ENCODE peak calls at places on chromosomes 2 and 18, in nine cellular contexts. One of them, this sample, is unnamed.
A peak's percentile ranks its signal among the peaks of the same experiment; 100 is the strongest.

GRCh38 chr2:46873632-46874068 is 42.0 kb downstream of the MCFD2 start:
- DNase-seq in GM12864: no peak
- DNase-seq in psoas muscle: peak; percentile 77
- DNase-seq in Panc1: peak; percentile 89
- DNase-seq in fibroblast of pulmonary artery: peak; percentile 94
- DNase-seq in AG10803: peak; percentile 96
- DNase-seq in astrocyte of the spinal cord: peak; percentile 96
- DNase-seq in GM12865: no peak
- DNase-seq in mesenchymal stem cell: peak; percentile 96
- DNase-seq in this sample: peak; percentile 97

GRCh38 chr2:198471291-198471690 is 666.9 kb downstream of the PLCL1 start:
- DNase-seq in GM12864: no peak
- DNase-seq in psoas muscle: no peak
- DNase-seq in Panc1: no peak
- DNase-seq in fibroblast of pulmonary artery: no peak
- DNase-seq in AG10803: no peak
- DNase-seq in astrocyte of the spinal cord: no peak
- DNase-seq in GM12865: no peak
- DNase-seq in mesenchymal stem cell: no peak
- DNase-seq in this sample: no peak

GRCh38 chr18:79875531-79875919 is 75.9 kb downstream of the SLC66A2 start:
- DNase-seq in GM12864: no peak
- DNase-seq in psoas muscle: no peak
- DNase-seq in Panc1: no peak
- DNase-seq in fibroblast of pulmonary artery: no peak
- DNase-seq in AG10803: no peak
- DNase-seq in astrocyte of the spinal cord: no peak
- DNase-seq in GM12865: no peak
- DNase-seq in mesenchymal stem cell: no peak
- DNase-seq in this sample: no peak

GRCh38 chr2:227888289-227888688 is 16.9 kb downstream of the DAW1 start:
- DNase-seq in GM12864: no peak
- DNase-seq in psoas muscle: no peak
- DNase-seq in Panc1: no peak
- DNase-seq in fibroblast of pulmonary artery: no peak
- DNase-seq in AG10803: no peak
- DNase-seq in astrocyte of the spinal cord: no peak
- DNase-seq in GM12865: no peak
- DNase-seq in mesenchymal stem cell: no peak
- DNase-seq in this sample: peak; percentile 18

GRCh38 chr2:215434447-215435260 is 1.2 kb downstream of the FN1 start:
- DNase-seq in GM12864: no peak
- DNase-seq in psoas muscle: no peak
- DNase-seq in Panc1: no peak
- DNase-seq in fibroblast of pulmonary artery: peak; percentile 61
- DNase-seq in AG10803: peak; percentile 28
- DNase-seq in astrocyte of the spinal cord: peak; percentile 38
- DNase-seq in GM12865: no peak
- DNase-seq in mesenchymal stem cell: no peak
- DNase-seq in this sample: peak; percentile 28

GRCh38 chr2:74548285-74548918 is 5.3 kb downstream of the LOXL3 start:
- DNase-seq in GM12864: no peak
- DNase-seq in psoas muscle: no peak
- DNase-seq in Panc1: no peak
- DNase-seq in fibroblast of pulmonary artery: no peak
- DNase-seq in AG10803: no peak
- DNase-seq in astrocyte of the spinal cord: peak; percentile 9
- DNase-seq in GM12865: no peak
- DNase-seq in mesenchymal stem cell: no peak
- DNase-seq in this sample: no peak

GRCh38 chr2:167827352-167828097 is 419.9 kb downstream of the STK39 start:
- DNase-seq in GM12864: no peak
- DNase-seq in psoas muscle: no peak
- DNase-seq in Panc1: no peak
- DNase-seq in fibroblast of pulmonary artery: no peak
- DNase-seq in AG10803: no peak
- DNase-seq in astrocyte of the spinal cord: no peak
- DNase-seq in GM12865: no peak
- DNase-seq in mesenchymal stem cell: no peak
- DNase-seq in this sample: no peak

GRCh38 chr2:38600242-38600891 is 2.4 kb downstream of the HNRNPLL start:
- DNase-seq in GM12864: no peak
- DNase-seq in psoas muscle: no peak
- DNase-seq in Panc1: no peak
- DNase-seq in fibroblast of pulmonary artery: peak; percentile 32
- DNase-seq in AG10803: peak; percentile 8
- DNase-seq in astrocyte of the spinal cord: no peak
- DNase-seq in GM12865: no peak
- DNase-seq in mesenchymal stem cell: peak; percentile 49
- DNase-seq in this sample: peak; percentile 21

GRCh38 chr2:135052997-135053474 is 944 bp downstream of the RAB3GAP1 start:
- DNase-seq in GM12864: peak; percentile 39
- DNase-seq in psoas muscle: no peak
- DNase-seq in Panc1: no peak
- DNase-seq in fibroblast of pulmonary artery: peak; percentile 10
- DNase-seq in AG10803: peak; percentile 29
- DNase-seq in astrocyte of the spinal cord: no peak
- DNase-seq in GM12865: peak; percentile 65
- DNase-seq in mesenchymal stem cell: no peak
- DNase-seq in this sample: no peak

GRCh38 chr2:26745609-26746327 is 18.3 kb upstream of the SLC35F6 start:
- DNase-seq in GM12864: peak; percentile 45
- DNase-seq in psoas muscle: peak; percentile 82
- DNase-seq in Panc1: peak; percentile 64
- DNase-seq in fibroblast of pulmonary artery: peak; percentile 86
- DNase-seq in AG10803: peak; percentile 71
- DNase-seq in astrocyte of the spinal cord: peak; percentile 70
- DNase-seq in GM12865: peak; percentile 84
- DNase-seq in mesenchymal stem cell: peak; percentile 77
- DNase-seq in this sample: peak; percentile 86

GRCh38 chr2:168663993-168664392 is 138.4 kb upstream of the NOSTRIN start:
- DNase-seq in GM12864: no peak
- DNase-seq in psoas muscle: no peak
- DNase-seq in Panc1: no peak
- DNase-seq in fibroblast of pulmonary artery: peak; percentile 22
- DNase-seq in AG10803: no peak
- DNase-seq in astrocyte of the spinal cord: peak; percentile 47
- DNase-seq in GM12865: no peak
- DNase-seq in mesenchymal stem cell: peak; percentile 28
- DNase-seq in this sample: no peak

GRCh38 chr2:178836807-178837206 is 29.6 kb upstream of the TTN start:
- DNase-seq in GM12864: no peak
- DNase-seq in psoas muscle: no peak
- DNase-seq in Panc1: no peak
- DNase-seq in fibroblast of pulmonary artery: no peak
- DNase-seq in AG10803: no peak
- DNase-seq in astrocyte of the spinal cord: no peak
- DNase-seq in GM12865: no peak
- DNase-seq in mesenchymal stem cell: no peak
- DNase-seq in this sample: no peak

GRCh38 chr2:98088261-98088660 is 1.3 kb downstream of the VWA3B start:
- DNase-seq in GM12864: no peak
- DNase-seq in psoas muscle: no peak
- DNase-seq in Panc1: no peak
- DNase-seq in fibroblast of pulmonary artery: no peak
- DNase-seq in AG10803: no peak
- DNase-seq in astrocyte of the spinal cord: no peak
- DNase-seq in GM12865: peak; percentile 12
- DNase-seq in mesenchymal stem cell: no peak
- DNase-seq in this sample: no peak

GRCh38 chr2:126657146-126657635 is 1.2 kb downstream of the GYPC start:
- DNase-seq in GM12864: no peak
- DNase-seq in psoas muscle: peak; percentile 73
- DNase-seq in Panc1: no peak
- DNase-seq in fibroblast of pulmonary artery: peak; percentile 95
- DNase-seq in AG10803: peak; percentile 92
- DNase-seq in astrocyte of the spinal cord: peak; percentile 95
- DNase-seq in GM12865: peak; percentile 62
- DNase-seq in mesenchymal stem cell: peak; percentile 99
- DNase-seq in this sample: peak; percentile 4

GRCh38 chr2:219688560-219689445 is 61.4 kb downstream of the SLC4A3 start:
- DNase-seq in GM12864: no peak
- DNase-seq in psoas muscle: no peak
- DNase-seq in Panc1: no peak
- DNase-seq in fibroblast of pulmonary artery: peak; percentile 78
- DNase-seq in AG10803: peak; percentile 98
- DNase-seq in astrocyte of the spinal cord: peak; percentile 86
- DNase-seq in GM12865: no peak
- DNase-seq in mesenchymal stem cell: peak; percentile 80
- DNase-seq in this sample: peak; percentile 96

GRCh38 chr2:232400244-232401015 is 6.2 kb upstream of the ALPG start:
- DNase-seq in GM12864: no peak
- DNase-seq in psoas muscle: no peak
- DNase-seq in Panc1: no peak
- DNase-seq in fibroblast of pulmonary artery: no peak
- DNase-seq in AG10803: no peak
- DNase-seq in astrocyte of the spinal cord: no peak
- DNase-seq in GM12865: no peak
- DNase-seq in mesenchymal stem cell: no peak
- DNase-seq in this sample: no peak

GRCh38 chr2:108607706-108608301 is 73.5 kb downstream of the LIMS1 start:
- DNase-seq in GM12864: no peak
- DNase-seq in psoas muscle: no peak
- DNase-seq in Panc1: no peak
- DNase-seq in fibroblast of pulmonary artery: peak; percentile 73
- DNase-seq in AG10803: peak; percentile 31
- DNase-seq in astrocyte of the spinal cord: peak; percentile 60
- DNase-seq in GM12865: peak; percentile 72
- DNase-seq in mesenchymal stem cell: peak; percentile 64
- DNase-seq in this sample: peak; percentile 60

GRCh38 chr2:216649573-216649972 is 16.4 kb downstream of the IGFBP2 start:
- DNase-seq in GM12864: no peak
- DNase-seq in psoas muscle: no peak
- DNase-seq in Panc1: no peak
- DNase-seq in fibroblast of pulmonary artery: no peak
- DNase-seq in AG10803: no peak
- DNase-seq in astrocyte of the spinal cord: no peak
- DNase-seq in GM12865: no peak
- DNase-seq in mesenchymal stem cell: no peak
- DNase-seq in this sample: no peak

GRCh38 chr18:35231052-35231451 is 9.8 kb upstream of the ZNF397 start:
- DNase-seq in GM12864: peak; percentile 48
- DNase-seq in psoas muscle: peak; percentile 73
- DNase-seq in Panc1: peak; percentile 62
- DNase-seq in fibroblast of pulmonary artery: peak; percentile 84
- DNase-seq in AG10803: peak; percentile 63
- DNase-seq in astrocyte of the spinal cord: peak; percentile 69
- DNase-seq in GM12865: peak; percentile 84
- DNase-seq in mesenchymal stem cell: peak; percentile 81
- DNase-seq in this sample: peak; percentile 58
- H3K4me3 ChIP-seq in GM12864: no peak overlapping the region
- H3K4me3 ChIP-seq in psoas muscle: peak overlapping the region; percentile 49
- H3K4me3 ChIP-seq in Panc1: no peak overlapping the region
- H3K4me3 ChIP-seq in fibroblast of pulmonary artery: no peak overlapping the region
- H3K4me3 ChIP-seq in AG10803: peak overlapping the region; percentile 11
- H3K4me3 ChIP-seq in astrocyte of the spinal cord: peak overlapping the region; percentile 26
- H3K4me3 ChIP-seq in GM12865: peak overlapping the region; percentile 28
- H3K4me3 ChIP-seq in mesenchymal stem cell: no peak overlapping the region
- H3K4me3 ChIP-seq in this sample: peak overlapping the region; percentile 40

DNA sequence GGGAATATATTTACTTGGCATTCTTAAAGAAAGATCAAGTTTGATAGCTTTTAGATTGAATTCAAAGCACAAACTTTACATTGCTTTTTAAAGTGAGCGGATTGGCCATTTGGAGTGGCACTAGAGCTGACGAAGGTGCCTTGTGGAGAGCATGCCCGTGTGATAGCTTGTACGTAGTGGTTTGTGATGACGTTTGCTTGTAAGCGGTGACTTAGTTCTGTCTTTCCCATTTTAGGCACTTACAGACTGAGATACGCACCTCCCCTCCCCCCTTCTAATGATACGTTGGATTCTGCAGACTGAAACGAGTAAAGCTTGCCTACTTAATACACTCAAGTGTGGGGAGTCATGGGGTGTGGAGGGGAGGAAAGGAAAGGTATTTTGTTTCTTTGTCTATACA is 53.5 kb downstream of the ZCCHC2 start:
- DNase-seq in GM12864: no peak
- DNase-seq in psoas muscle: no peak
- DNase-seq in Panc1: no peak
- DNase-seq in fibroblast of pulmonary artery: no peak
- DNase-seq in AG10803: no peak
- DNase-seq in astrocyte of the spinal cord: no peak
- DNase-seq in GM12865: no peak
- DNase-seq in mesenchymal stem cell: no peak
- DNase-seq in this sample: no peak
- H3K4me3 ChIP-seq in GM12864: no peak overlapping the region
- H3K4me3 ChIP-seq in psoas muscle: no peak overlapping the region
- H3K4me3 ChIP-seq in Panc1: no peak overlapping the region
- H3K4me3 ChIP-seq in fibroblast of pulmonary artery: no peak overlapping the region
- H3K4me3 ChIP-seq in AG10803: no peak overlapping the region
- H3K4me3 ChIP-seq in astrocyte of the spinal cord: no peak overlapping the region
- H3K4me3 ChIP-seq in GM12865: no peak overlapping the region
- H3K4me3 ChIP-seq in mesenchymal stem cell: no peak overlapping the region
- H3K4me3 ChIP-seq in this sample: no peak overlapping the region

GRCh38 chr18:22168360-22168921 is 948 bp upstream of the GATA6 start:
- DNase-seq in GM12864: no peak
- DNase-seq in psoas muscle: no peak
- DNase-seq in Panc1: no peak
- DNase-seq in fibroblast of pulmonary artery: peak; percentile 29
- DNase-seq in AG10803: no peak
- DNase-seq in astrocyte of the spinal cord: no peak
- DNase-seq in GM12865: no peak
- DNase-seq in mesenchymal stem cell: peak; percentile 53
- DNase-seq in this sample: peak; percentile 41

GRCh38 chr18:22167091-22167470 is 2.3 kb upstream of the GATA6 start:
- DNase-seq in GM12864: no peak
- DNase-seq in psoas muscle: no peak
- DNase-seq in Panc1: no peak
- DNase-seq in fibroblast of pulmonary artery: no peak
- DNase-seq in AG10803: no peak
- DNase-seq in astrocyte of the spinal cord: no peak
- DNase-seq in GM12865: no peak
- DNase-seq in mesenchymal stem cell: no peak
- DNase-seq in this sample: no peak

GRCh38 chr18:22166070-22166972 is 3.1 kb upstream of the GATA6 start:
- DNase-seq in GM12864: no peak
- DNase-seq in psoas muscle: peak; percentile 26
- DNase-seq in Panc1: no peak
- DNase-seq in fibroblast of pulmonary artery: peak; percentile 61
- DNase-seq in AG10803: no peak
- DNase-seq in astrocyte of the spinal cord: no peak
- DNase-seq in GM12865: no peak
- DNase-seq in mesenchymal stem cell: peak; percentile 36
- DNase-seq in this sample: no peak

GRCh38 chr18:22169011-22169888 is at the start of gene GATA6:
- DNase-seq in GM12864: no peak
- DNase-seq in psoas muscle: peak; percentile 75
- DNase-seq in Panc1: peak; percentile 27
- DNase-seq in fibroblast of pulmonary artery: peak; percentile 99
- DNase-seq in AG10803: peak; percentile 85
- DNase-seq in astrocyte of the spinal cord: peak; percentile 93
- DNase-seq in GM12865: peak; percentile 63
- DNase-seq in mesenchymal stem cell: peak; percentile 93
- DNase-seq in this sample: peak; percentile 91

GRCh38 chr18:22167471-22168151 is 1.8 kb upstream of the GATA6 start:
- DNase-seq in GM12864: no peak
- DNase-seq in psoas muscle: no peak
- DNase-seq in Panc1: no peak
- DNase-seq in fibroblast of pulmonary artery: peak; percentile 66
- DNase-seq in AG10803: no peak
- DNase-seq in astrocyte of the spinal cord: peak; percentile 71
- DNase-seq in GM12865: no peak
- DNase-seq in mesenchymal stem cell: peak; percentile 70
- DNase-seq in this sample: no peak
- H3K4me3 ChIP-seq in GM12864: no peak overlapping the region
- H3K4me3 ChIP-seq in psoas muscle: no peak overlapping the region
- H3K4me3 ChIP-seq in Panc1: no peak overlapping the region
- H3K4me3 ChIP-seq in fibroblast of pulmonary artery: peak overlapping the region; percentile 70
- H3K4me3 ChIP-seq in AG10803: no peak overlapping the region
- H3K4me3 ChIP-seq in astrocyte of the spinal cord: peak overlapping the region; percentile 2
- H3K4me3 ChIP-seq in GM12865: no peak overlapping the region
- H3K4me3 ChIP-seq in mesenchymal stem cell: no peak overlapping the region
- H3K4me3 ChIP-seq in this sample: peak overlapping the region; percentile 100

GRCh38 chr2:119156891-119157773 is 1.4 kb downstream of the C1QL2 start:
- DNase-seq in GM12864: no peak
- DNase-seq in psoas muscle: no peak
- DNase-seq in Panc1: no peak
- DNase-seq in fibroblast of pulmonary artery: no peak
- DNase-seq in AG10803: no peak
- DNase-seq in astrocyte of the spinal cord: no peak
- DNase-seq in GM12865: no peak
- DNase-seq in mesenchymal stem cell: no peak
- DNase-seq in this sample: no peak
- H3K4me3 ChIP-seq in GM12864: no peak overlapping the region
- H3K4me3 ChIP-seq in psoas muscle: peak overlapping the region; percentile 2
- H3K4me3 ChIP-seq in Panc1: peak overlapping the region; percentile 4
- H3K4me3 ChIP-seq in fibroblast of pulmonary artery: no peak overlapping the region
- H3K4me3 ChIP-seq in AG10803: no peak overlapping the region
- H3K4me3 ChIP-seq in astrocyte of the spinal cord: no peak overlapping the region
- H3K4me3 ChIP-seq in GM12865: no peak overlapping the region
- H3K4me3 ChIP-seq in mesenchymal stem cell: no peak overlapping the region
- H3K4me3 ChIP-seq in this sample: no peak overlapping the region

This sample was measured in PC-3.